ENCODE peak calls at places on chromosomes 5 and 9, in ten cellular contexts. G is heart left ventricle; D is choroid plexus epithelial cell; I is PC-9; M is CD8-positive, alpha-beta memory T cell; Q is NT2/D1; B is GM23338; N is dorsolateral prefrontal cortex; W is GM06990; C is body of pancreas. Z is an unnamed sample.

GRCh38 chr5:96198673-96199072 is 234.4 kb downstream of the PCSK1 start:
- DNase-seq in G (no peak), D (peak; percentile 61), I (no peak), M (no peak), Q (no peak), B (no peak), N (no peak), W (no peak), C (no peak), Z (no peak)

GRCh38 chr9:20495133-20495532 is 127.2 kb downstream of the MLLT3 start:
- DNase-seq in G (no peak), D (no peak), I (no peak), M (no peak), Q (no peak), B (no peak), N (no peak), W (no peak), C (no peak), Z (no peak)

GRCh38 chr5:34415559-34416198 is 240.4 kb upstream of the RAI14 start:
- DNase-seq in G (no peak), D (peak; percentile 77), I (no peak), M (no peak), Q (no peak), B (peak; percentile 15), N (no peak), W (peak; percentile 24), C (no peak), Z (no peak)

GRCh38 chr5:154444559-154445421 is 1.0 kb upstream of the SAP30L start:
- DNase-seq in G (no peak), D (no peak), I (no peak), M (peak; percentile 49), Q (no peak), B (peak; percentile 60), N (peak; percentile 45), W (peak; percentile 48), C (peak; percentile 14), Z (no peak)

GRCh38 chr9:33109850-33110595 is 33.5 kb upstream of the SMU1 start:
- DNase-seq in G (no peak), D (no peak), I (no peak), M (no peak), Q (no peak), B (no peak), N (no peak), W (no peak), C (no peak), Z (no peak)

GRCh38 chr5:11803436-11803835 is 100.8 kb downstream of the CTNND2 start:
- DNase-seq in G (no peak), D (no peak), I (no peak), M (no peak), Q (no peak), B (no peak), N (no peak), W (no peak), C (no peak), Z (no peak)

GRCh38 chr9:88076286-88077070 is 61.8 kb downstream of the SPATA31C2 start:
- DNase-seq in G (peak; percentile 56), D (peak; percentile 99), I (peak; percentile 76), M (no peak), Q (peak; percentile 40), B (peak; percentile 73), N (peak; percentile 78), W (no peak), C (peak; percentile 96), Z (peak; percentile 69)

GRCh38 chr5:375921-376871 is 54.7 kb downstream of the AHRR start:
- DNase-seq in G (peak; percentile 8), D (no peak), I (no peak), M (no peak), Q (no peak), B (no peak), N (peak; percentile 17), W (no peak), C (no peak), Z (peak; percentile 10)

GRCh38 chr5:13957032-13957645 is 12.7 kb upstream of the DNAH5 start:
- DNase-seq in G (no peak), D (peak; percentile 83), I (no peak), M (no peak), Q (peak; percentile 47), B (peak; percentile 89), N (no peak), W (no peak), C (no peak), Z (no peak)

GRCh38 chr9:32811251-32811650 is 27.9 kb downstream of the TMEM215 start:
- DNase-seq in G (no peak), D (no peak), I (no peak), M (no peak), Q (no peak), B (no peak), N (no peak), W (no peak), C (no peak), Z (no peak)

GRCh38 chr9:138043061-138043410 is 165.5 kb downstream of the CACNA1B start:
- DNase-seq in G (peak; percentile 1), D (no peak), I (no peak), M (no peak), Q (no peak), B (no peak), N (no peak), W (no peak), C (no peak), Z (no peak)

GRCh38 chr9:100756217-100756616 is 178.3 kb downstream of the CAVIN4 start:
- DNase-seq in G (no peak), D (no peak), I (no peak), M (no peak), Q (no peak), B (no peak), N (no peak), W (no peak), C (no peak), Z (no peak)

GRCh38 chr5:74318985-74319563 is 321.5 kb downstream of the ENC1 start:
- DNase-seq in G (no peak), D (no peak), I (peak; percentile 82), M (no peak), Q (no peak), B (no peak), N (no peak), W (no peak), C (no peak), Z (no peak)

GRCh38 chr5:33321026-33321425 is 119.7 kb upstream of the TARS1 start:
- DNase-seq in G (no peak), D (peak; percentile 90), I (no peak), M (no peak), Q (no peak), B (no peak), N (no peak), W (no peak), C (no peak), Z (peak; percentile 82)

GRCh38 chr5:139677404-139678282 is 29.5 kb downstream of the CXXC5 start:
- DNase-seq in G (peak; percentile 66), D (no peak), I (no peak), M (no peak), Q (no peak), B (peak; percentile 57), N (no peak), W (no peak), C (peak; percentile 78), Z (no peak)

GRCh38 chr9:96450613-96451544 is 910 bp downstream of the HABP4 start:
- DNase-seq in G (peak; percentile 21), D (peak; percentile 80), I (no peak), M (peak; percentile 61), Q (peak; percentile 11), B (peak; percentile 52), N (peak; percentile 49), W (peak; percentile 30), C (peak; percentile 29), Z (peak; percentile 19)

GRCh38 chr5:160235731-160236130 is 6.4 kb downstream of the FABP6 start:
- DNase-seq in G (no peak), D (no peak), I (no peak), M (no peak), Q (no peak), B (no peak), N (no peak), W (no peak), C (no peak), Z (no peak)

GRCh38 chr5:95446009-95446408 is 54.8 kb downstream of the FAM81B start:
- DNase-seq in G (no peak), D (peak; percentile 82), I (peak; percentile 93), M (no peak), Q (no peak), B (no peak), N (no peak), W (no peak), C (no peak), Z (no peak)

GRCh38 chr9:29213374-29214161 is 1640.3 kb upstream of the C9orf72 start:
- DNase-seq in G (no peak), D (no peak), I (no peak), M (no peak), Q (peak; percentile 51), B (peak; percentile 79), N (peak; percentile 51), W (no peak), C (peak; percentile 15), Z (peak; percentile 21)
- H3K4me3 ChIP-seq in G (peak within 1 kb of the TSS; percentile 40), D (peak within 1 kb of the TSS; percentile 49), I (peak within 1 kb of the TSS; percentile 56), M (no peak within 1 kb of the TSS), Q (peak within 1 kb of the TSS; percentile 56), B (peak within 1 kb of the TSS; percentile 86), N (peak within 1 kb of the TSS; percentile 59), W (no peak within 1 kb of the TSS), C (no peak within 1 kb of the TSS), Z (peak within 1 kb of the TSS; percentile 50)

GRCh38 chr5:1391691-1392090 is 46.8 kb upstream of the CLPTM1L start:
- DNase-seq in G (no peak), D (no peak), I (peak; percentile 48), M (no peak), Q (no peak), B (no peak), N (no peak), W (no peak), C (no peak), Z (no peak)
- H3K4me3 ChIP-seq in G (no peak overlapping the region), D (no peak overlapping the region), I (no peak overlapping the region), M (no peak overlapping the region), Q (no peak overlapping the region), B (no peak overlapping the region), N (no peak overlapping the region), W (no peak overlapping the region), C (no peak overlapping the region), Z (no peak overlapping the region)

GRCh38 chr9:128921881-128922763 is 1.3 kb downstream of the PHYHD1 start:
- DNase-seq in G (peak; percentile 59), D (peak; percentile 74), I (no peak), M (no peak), Q (peak; percentile 71), B (peak; percentile 92), N (no peak), W (no peak), C (peak; percentile 70), Z (peak; percentile 72)
- H3K4me3 ChIP-seq in G (peak overlapping the region; percentile 72), D (peak overlapping the region; percentile 64), I (no peak overlapping the region), M (no peak overlapping the region), Q (peak overlapping the region; percentile 59), B (peak overlapping the region; percentile 80), N (peak overlapping the region; percentile 47), W (no peak overlapping the region), C (peak overlapping the region; percentile 45), Z (peak overlapping the region; percentile 97)

GRCh38 chr5:142961435-142962171 is 191.4 kb downstream of the ARHGAP26 start:
- DNase-seq in G (no peak), D (no peak), I (no peak), M (no peak), Q (no peak), B (no peak), N (no peak), W (no peak), C (no peak), Z (no peak)
- H3K4me3 ChIP-seq in G (no peak overlapping the region), D (no peak overlapping the region), I (no peak overlapping the region), M (no peak overlapping the region), Q (no peak overlapping the region), B (no peak overlapping the region), N (no peak overlapping the region), W (no peak overlapping the region), C (no peak overlapping the region), Z (no peak overlapping the region)